ENCODE peak calls at places on chromosomes 1 and 21, in six cellular contexts. U is HCT116, W is SK-N-SH, B is K562, J is GM12878, C is HepG2. E is an unnamed sample.

GRCh38 chr21:31908106-31909031 is 35.5 kb downstream of the HUNK start:
- DNase-seq in W (no peak), C (peak; percentile 74), U (no peak), J (no peak), B (no peak), E (peak; percentile 82)

GRCh38 chr1:158251160-158251559 is 3.1 kb upstream of the CD1A start:
- DNase-seq in B (no peak), U (no peak), J (no peak), C (no peak), W (no peak), E (no peak)

GRCh38 chr1:2438038-2438437 is 25.7 kb upstream of the PEX10 start:
- DNase-seq in C (no peak), U (no peak), W (no peak), B (no peak), J (no peak), E (no peak)

GRCh38 chr1:31443673-31444072 is 30.7 kb downstream of the SERINC2 start:
- DNase-seq in B (no peak), C (no peak), U (no peak), J (no peak), W (no peak), E (no peak)

GRCh38 chr1:64019818-64020217 is 183.6 kb upstream of the UBE2U start:
- DNase-seq in U (no peak), B (no peak), J (peak; percentile 3), C (no peak), W (no peak), E (no peak)

GRCh38 chr21:46454634-46455390 is 3.9 kb upstream of the DIP2A start:
- DNase-seq in U (no peak), C (no peak), B (no peak), J (no peak), W (no peak), E (no peak)

GRCh38 chr1:199784127-199784526 is 243.4 kb upstream of the NR5A2 start:
- DNase-seq in U (no peak), B (no peak), W (no peak), C (no peak), J (no peak), E (no peak)

GRCh38 chr1:41537788-41538351 is 53.4 kb upstream of the EDN2 start:
- DNase-seq in C (no peak), W (no peak), J (no peak), B (no peak), U (no peak), E (no peak)

GRCh38 chr1:116961599-116961998 is 40.0 kb upstream of the CD101 start:
- DNase-seq in W (no peak), C (no peak), J (no peak), B (no peak), U (no peak), E (no peak)

GRCh38 chr21:33682992-33683627 is 40.8 kb downstream of the ITSN1 start:
- DNase-seq in J (no peak), W (no peak), B (no peak), C (peak; percentile 56), U (peak; percentile 90), E (no peak)

DNA sequence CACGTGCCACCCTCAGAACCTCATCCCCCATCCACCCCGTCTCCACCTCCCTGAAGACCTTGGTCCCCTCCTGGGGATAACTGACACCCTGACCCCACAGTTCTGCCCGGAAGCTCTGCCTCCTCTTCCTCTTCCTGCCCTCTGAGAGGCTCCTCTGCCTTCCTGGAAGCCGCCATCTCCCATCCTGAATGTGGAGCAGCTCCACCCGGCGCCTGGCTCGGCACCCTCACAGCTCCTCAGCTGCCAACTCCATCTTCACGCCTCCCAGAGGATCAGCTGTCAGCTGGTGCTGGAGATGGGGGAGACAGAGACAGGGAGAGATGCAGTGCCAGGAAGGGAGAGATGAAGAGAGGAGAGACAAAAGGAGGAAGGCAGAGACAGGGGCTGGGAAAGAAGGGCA is 210.4 kb upstream of the CSF3R start:
- DNase-seq in B (no peak), J (no peak), W (no peak), U (no peak), C (no peak), E (no peak)
- TF ChIP-seq JUND in B (no peak), J (no peak), W (no peak), U (no peak), C (no peak), E (no peak)

DNA sequence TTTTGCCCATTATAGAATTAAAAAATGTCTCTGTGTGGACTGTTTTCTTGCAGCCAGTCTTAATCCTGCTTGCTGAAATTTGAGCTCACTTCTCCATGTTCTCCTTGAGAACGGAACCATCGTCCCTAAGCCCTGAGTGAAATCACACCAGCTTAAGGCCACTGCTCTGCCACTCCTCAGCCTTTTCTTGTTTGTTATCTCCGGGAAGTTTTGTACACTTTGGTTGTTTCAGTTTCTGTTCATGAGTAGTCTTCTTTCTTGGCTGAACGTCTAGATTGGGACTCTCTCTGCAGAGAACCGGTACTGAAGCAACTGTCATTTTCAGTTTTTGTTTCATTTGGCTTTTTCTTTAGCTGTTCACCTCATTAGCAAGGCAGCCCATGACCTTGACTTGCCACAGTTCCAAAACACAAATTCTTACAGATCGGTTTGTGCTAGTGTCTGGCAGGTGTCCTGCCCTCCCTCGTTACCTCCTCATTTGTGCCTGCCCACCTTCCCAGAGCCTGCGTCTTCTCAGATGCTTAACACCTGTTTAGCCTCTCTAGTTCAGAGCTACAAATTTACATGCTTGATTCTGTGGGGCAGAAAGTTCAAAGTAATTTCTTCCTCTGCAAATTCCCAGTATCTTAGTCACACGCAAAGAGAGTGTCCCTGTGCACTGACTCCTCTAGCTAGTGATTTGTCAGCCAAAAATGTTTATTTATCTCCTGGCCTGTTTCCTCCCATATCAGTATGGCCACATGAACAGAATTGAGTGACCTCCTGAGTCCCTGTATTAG is 12.4 kb downstream of the PSEN2 start:
- DNase-seq in W (no peak), J (peak; percentile 86), C (no peak), B (no peak), U (no peak), E (no peak)
- TF ChIP-seq JUND in W (no peak), J (no peak), C (no peak), B (no peak), U (no peak), E (no peak)

GRCh38 chr1:166813508-166814223 is 25.6 kb upstream of the POGK start:
- DNase-seq in C (no peak), U (no peak), J (no peak), W (no peak), B (no peak), E (no peak)
- TF ChIP-seq JUND in C (no peak), U (no peak), J (no peak), W (no peak), B (no peak), E (no peak)

DNA sequence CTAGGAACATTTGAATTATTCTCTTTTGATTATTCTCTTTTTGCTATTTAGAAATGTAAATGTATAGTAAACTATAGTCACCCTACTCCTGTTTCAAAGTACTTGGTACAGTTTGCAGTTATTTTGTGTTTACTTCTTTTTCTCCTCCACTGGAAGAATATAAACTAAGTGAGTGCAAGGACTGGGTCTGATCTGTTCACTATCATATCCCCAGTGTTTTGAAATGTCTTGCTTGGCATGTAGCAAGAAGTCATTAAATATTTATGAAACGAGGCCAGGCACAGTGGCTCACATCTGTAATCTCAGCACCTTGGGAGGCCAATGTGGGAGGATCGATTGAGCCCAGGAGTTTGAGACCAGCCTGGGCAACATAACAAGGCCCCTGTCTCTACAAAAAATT is 35.8 kb upstream of the PODN start:
- DNase-seq in B (no peak), J (no peak), U (no peak), C (no peak), W (no peak), E (no peak)
- TF ChIP-seq JUND in B (no peak), J (no peak), U (no peak), C (no peak), W (no peak), E (no peak)

GRCh38 chr1:234823191-234824176 is 213.5 kb upstream of the IRF2BP2 start:
- DNase-seq in W (no peak), J (no peak), B (no peak), U (no peak), C (no peak), E (peak; percentile 38)
- TF ChIP-seq JUND in W (no peak), J (no peak), B (no peak), U (no peak), C (no peak), E (no peak)

DNA sequence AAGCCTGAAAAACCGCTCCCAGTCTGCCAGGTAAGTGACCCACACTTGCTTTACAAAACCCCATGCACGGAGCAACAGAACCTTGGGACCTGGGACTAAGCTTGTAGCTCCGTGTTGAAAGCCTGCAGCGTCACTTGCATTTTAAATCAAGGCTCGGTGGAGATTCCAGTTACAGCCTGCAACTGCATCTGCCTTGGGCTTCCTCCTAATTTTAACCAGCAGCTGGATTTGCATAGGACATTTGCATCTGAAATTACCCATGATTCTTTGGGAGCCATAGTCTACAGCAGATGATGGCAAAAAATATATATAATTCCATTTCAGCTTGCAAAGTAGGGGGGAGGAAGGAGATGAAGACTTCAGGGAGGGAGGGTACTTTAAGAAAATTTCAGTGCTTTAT is 62.4 kb upstream of the IGSF21 start:
- DNase-seq in U (no peak), B (no peak), J (no peak), C (no peak), W (no peak), E (no peak)
- TF ChIP-seq JUND in U (no peak), B (no peak), J (no peak), C (no peak), W (no peak), E (no peak)

GRCh38 chr1:244989813-244990212 is 125.5 kb upstream of the HNRNPU start:
- DNase-seq in J (no peak), W (no peak), C (no peak), B (no peak), U (no peak), E (no peak)
- TF ChIP-seq JUND in J (no peak), W (peak; percentile 42), C (no peak), B (no peak), U (peak; percentile 12), E (no peak)

GRCh38 chr1:156852414-156852874 is 6.5 kb downstream of the INSRR start:
- DNase-seq in B (no peak), C (peak; percentile 48), W (peak; percentile 96), J (no peak), U (no peak), E (no peak)
- TF ChIP-seq JUND in B (no peak), C (no peak), W (no peak), J (no peak), U (no peak), E (no peak)

GRCh38 chr1:209198926-209199325 is 384.6 kb upstream of the CAMK1G start:
- DNase-seq in W (no peak), B (no peak), U (no peak), C (no peak), J (no peak), E (no peak)

GRCh38 chr1:209205039-209205438 is 378.5 kb upstream of the CAMK1G start:
- DNase-seq in U (no peak), J (no peak), C (no peak), W (no peak), B (no peak), E (no peak)

GRCh38 chr1:209199371-209199770 is 384.1 kb upstream of the CAMK1G start:
- DNase-seq in J (no peak), C (no peak), U (no peak), W (no peak), B (no peak), E (no peak)

GRCh38 chr1:209199822-209200221 is 383.7 kb upstream of the CAMK1G start:
- DNase-seq in C (no peak), J (no peak), U (no peak), B (no peak), W (no peak), E (no peak)

GRCh38 chr1:209202826-209203439 is 380.6 kb upstream of the CAMK1G start:
- DNase-seq in B (peak; percentile 46), W (peak; percentile 65), U (peak; percentile 46), J (no peak), C (peak; percentile 46), E (peak; percentile 84)
- TF ChIP-seq JUND in B (no peak), W (no peak), U (no peak), J (no peak), C (no peak), E (no peak)